ENCODE peak calls at places on chromosomes 7 and 10, in five cellular contexts. V, H, Q, W and G are unnamed samples.

GRCh38 chr7:37550426-37550825 is 101.8 kb upstream of the ELMO1 start:
- DNase-seq in W (no peak), V (no peak), H (no peak), Q (no peak), G (no peak)

GRCh38 chr10:71378341-71379117 is 18.2 kb upstream of the CDH23 start:
- DNase-seq in Q (no peak), V (no peak), H (no peak), W (no peak), G (no peak)

GRCh38 chr10:43685744-43686143 is 37.1 kb upstream of the ZNF32 start:
- DNase-seq in H (no peak), V (no peak), W (no peak), Q (no peak), G (no peak)

GRCh38 chr10:23081891-23082290 is 13.5 kb upstream of the MSRB2 start:
- DNase-seq in W (no peak), Q (peak; percentile 31), V (no peak), H (no peak), G (peak; percentile 6)

GRCh38 chr10:62048473-62048872 is 147.0 kb downstream of the ARID5B start:
- DNase-seq in Q (no peak), W (no peak), V (no peak), H (no peak), G (no peak)

GRCh38 chr10:15103513-15103912 is 6.4 kb downstream of the RPP38 start:
- DNase-seq in W (no peak), V (no peak), Q (no peak), H (no peak), G (no peak)

GRCh38 chr10:107081644-107082043 is 82.9 kb downstream of the SORCS1 start:
- DNase-seq in V (no peak), Q (no peak), H (no peak), W (no peak), G (no peak)

GRCh38 chr10:30437039-30437781 is 3.2 kb downstream of the MAP3K8 start:
- DNase-seq in W (peak; percentile 60), H (peak; percentile 77), Q (no peak), V (no peak), G (peak; percentile 43)

GRCh38 chr7:7653568-7654187 is 13.1 kb downstream of the UMAD1 start:
- DNase-seq in V (no peak), H (peak; percentile 26), W (peak; percentile 16), Q (peak; percentile 41), G (no peak)

GRCh38 chr7:105677803-105678583 is 96.7 kb upstream of the EFCAB10 start:
- DNase-seq in W (peak; percentile 77), H (no peak), V (no peak), Q (no peak), G (no peak)

GRCh38 chr10:70730955-70731354 is 54.2 kb downstream of the TBATA start:
- DNase-seq in W (no peak), H (no peak), Q (no peak), V (no peak), G (no peak)

GRCh38 chr7:29346574-29346973 is 152.0 kb downstream of the CHN2 start:
- DNase-seq in V (no peak), H (no peak), Q (no peak), W (no peak), G (no peak)

GRCh38 chr10:29105516-29106215 is 183.2 kb upstream of the LYZL1 start:
- DNase-seq in Q (peak; percentile 37), H (peak; percentile 62), V (no peak), W (no peak), G (peak; percentile 83)

GRCh38 chr10:132239126-132240031 is 52.6 kb downstream of the DPYSL4 start:
- DNase-seq in W (no peak), Q (no peak), V (no peak), H (peak; percentile 60), G (no peak)

GRCh38 chr10:88236121-88236743 is 346.9 kb downstream of the RNLS start:
- DNase-seq in Q (no peak), H (no peak), V (no peak), W (no peak), G (peak; percentile 49)

GRCh38 chr7:37193087-37193774 is 255.4 kb downstream of the ELMO1 start:
- DNase-seq in Q (no peak), W (no peak), H (peak; percentile 15), V (no peak), G (no peak)

GRCh38 chr10:50592961-50593418 is 30.8 kb downstream of the SGMS1 start:
- DNase-seq in H (no peak), W (no peak), Q (no peak), V (no peak), G (no peak)

GRCh38 chr7:112202819-112203218 is 3.4 kb downstream of the DOCK4 start:
- DNase-seq in W (peak; percentile 17), H (peak; percentile 27), V (no peak), Q (peak; percentile 74), G (no peak)

GRCh38 chr7:24291271-24291670 is 7.3 kb downstream of the NPY start:
- DNase-seq in W (no peak), V (no peak), H (no peak), Q (no peak), G (no peak)

GRCh38 chr10:14603539-14604102 is 171.1 kb downstream of the FAM107B start:
- DNase-seq in H (peak; percentile 37), Q (no peak), V (no peak), W (no peak), G (peak; percentile 12)